ENCODE peak calls at places on chromosomes 2 and 18, in six cellular contexts. K, X, L, T, P and I are unnamed samples.

GRCh38 chr18:35106013-35106844 is 65.0 kb downstream of the MAPRE2 start:
- ATAC-seq in L (peak), X (no peak), K (no peak), P (no peak), T (no peak), I (peak)

GRCh38 chr18:9736942-9737813 is 29.1 kb downstream of the RAB31 start:
- ATAC-seq in L (no peak), P (peak), X (no peak), K (no peak), T (peak), I (peak)

GRCh38 chr2:34849827-34850226 is 1250.7 kb upstream of the FAM98A start:
- ATAC-seq in K (no peak), T (no peak), P (no peak), X (no peak), L (no peak), I (no peak)

GRCh38 chr2:5666798-5667197 is 25.4 kb upstream of the SOX11 start:
- ATAC-seq in X (no peak), T (no peak), L (no peak), K (peak), P (no peak), I (no peak)

GRCh38 chr2:42974697-42975357 is 182.4 kb upstream of the HAAO start:
- ATAC-seq in K (peak), X (peak), L (no peak), T (peak), P (peak), I (no peak)

GRCh38 chr2:64202206-64202864 is 58.1 kb upstream of the PELI1 start:
- ATAC-seq in K (no peak), X (no peak), L (no peak), P (peak), T (peak), I (peak)

GRCh38 chr2:134369220-134369902 is 115.5 kb downstream of the MGAT5 start:
- ATAC-seq in L (no peak), X (no peak), K (no peak), T (no peak), P (no peak), I (no peak)

GRCh38 chr2:37348155-37348554 is 3.7 kb downstream of the QPCT start:
- ATAC-seq in K (peak), L (no peak), P (no peak), T (no peak), X (no peak), I (no peak)

GRCh38 chr2:223928113-223929006 is 16.8 kb downstream of the WDFY1 start:
- ATAC-seq in P (no peak), L (no peak), K (no peak), T (no peak), X (no peak), I (no peak)

GRCh38 chr2:86789687-86790133 is 1.0 kb downstream of the CD8A start:
- ATAC-seq in K (no peak), P (no peak), L (no peak), X (no peak), T (no peak), I (no peak)

GRCh38 chr2:158599609-158600008 is 142.9 kb downstream of the PKP4 start:
- ATAC-seq in X (no peak), P (peak), K (no peak), L (no peak), T (no peak), I (no peak)

GRCh38 chr2:53913721-53914120 is 54.0 kb upstream of the GPR75 start:
- ATAC-seq in K (peak), X (peak), L (peak), P (no peak), T (no peak), I (peak)

GRCh38 chr18:63307555-63308200 is 11.9 kb downstream of the BCL2 start:
- ATAC-seq in X (no peak), K (no peak), T (peak), L (no peak), P (no peak), I (no peak)

GRCh38 chr2:33033524-33034150 is 86.9 kb downstream of the LTBP1 start:
- ATAC-seq in P (peak), X (no peak), T (peak), K (peak), L (no peak), I (no peak)

GRCh38 chr2:176392744-176393414 is 123.6 kb downstream of the MTX2 start:
- ATAC-seq in L (no peak), K (no peak), X (no peak), T (no peak), P (no peak), I (no peak)

GRCh38 chr2:229474125-229474524 is 203.0 kb upstream of the PID1 start:
- ATAC-seq in L (no peak), P (no peak), T (no peak), X (no peak), K (no peak), I (no peak)

GRCh38 chr2:176453784-176454183 is 184.5 kb downstream of the MTX2 start:
- ATAC-seq in L (no peak), T (no peak), X (no peak), K (no peak), P (no peak), I (no peak)

GRCh38 chr2:97005353-97005752 is 19.0 kb upstream of the FAM178B start:
- ATAC-seq in K (peak), L (no peak), X (no peak), P (peak), T (no peak), I (no peak)

GRCh38 chr2:7633556-7634153 is 716.4 kb downstream of the RNF144A start:
- ATAC-seq in T (no peak), K (peak), P (no peak), L (no peak), X (no peak), I (no peak)

GRCh38 chr2:235639885-235640284 is 146.0 kb downstream of the AGAP1 start:
- ATAC-seq in X (no peak), T (no peak), P (no peak), K (no peak), L (no peak), I (peak)

GRCh38 chr2:216194013-216194412 is 84.9 kb downstream of the XRCC5 start:
- ATAC-seq in P (no peak), K (no peak), X (no peak), L (peak), T (no peak), I (peak)

GRCh38 chr2:136765256-136765735 is at the start of gene THSD7B:
- ATAC-seq in L (no peak), T (no peak), P (no peak), K (no peak), X (no peak), I (no peak)

GRCh38 chr2:86441789-86442641 is 844 bp downstream of the KDM3A start:
- ATAC-seq in T (peak), L (peak), P (peak), K (peak), X (peak), I (peak)

GRCh38 chr18:25661836-25662235 is 309.9 kb upstream of the ZNF521 start:
- ATAC-seq in X (no peak), K (no peak), L (no peak), T (no peak), P (no peak), I (no peak)

GRCh38 chr2:96960271-96960955 is 26.0 kb downstream of the FAM178B start:
- ATAC-seq in X (peak), L (peak), K (peak), P (peak), T (peak), I (peak)

GRCh38 chr2:39881948-39882347 is 102.9 kb upstream of the THUMPD2 start:
- ATAC-seq in P (no peak), L (no peak), T (no peak), K (no peak), X (no peak), I (no peak)

GRCh38 chr18:46668135-46668534 is 11.1 kb upstream of the LOXHD1 start:
- ATAC-seq in P (no peak), T (no peak), L (no peak), K (no peak), X (no peak), I (no peak)

GRCh38 chr2:160425394-160425793 is 68.2 kb downstream of the RBMS1 start:
- ATAC-seq in X (no peak), L (peak), T (no peak), K (no peak), P (no peak), I (peak)

GRCh38 chr2:32404691-32405090 is 47.9 kb downstream of the BIRC6 start:
- ATAC-seq in T (no peak), K (no peak), L (no peak), X (no peak), P (no peak), I (no peak)

GRCh38 chr2:14647714-14648113 is 15.2 kb downstream of the LRATD1 start:
- ATAC-seq in K (no peak), X (no peak), L (no peak), P (no peak), T (no peak), I (no peak)